ENCODE peak calls at places on chromosome 20, in six cellular contexts. One of them, this sample, is unnamed.

GRCh38 chr20:64101731-64102621 is 5.4 kb downstream of the NPBWR2 start:
- DNase-seq in neural crest cell: peak
- DNase-seq in EH: no peak
- DNase-seq in neuronal stem cell: peak
- DNase-seq in substantia nigra: no peak
- DNase-seq in HCT116: no peak
- DNase-seq in this sample: no peak

GRCh38 chr20:35307666-35308653 is 15.7 kb upstream of the FAM83C start:
- DNase-seq in neural crest cell: no peak
- DNase-seq in EH: peak
- DNase-seq in neuronal stem cell: no peak
- DNase-seq in substantia nigra: no peak
- DNase-seq in HCT116: no peak
- DNase-seq in this sample: no peak

GRCh38 chr20:56171087-56172012 is 77.2 kb upstream of the MC3R start:
- DNase-seq in neural crest cell: no peak
- DNase-seq in EH: no peak
- DNase-seq in neuronal stem cell: no peak
- DNase-seq in substantia nigra: no peak
- DNase-seq in HCT116: no peak
- DNase-seq in this sample: no peak

GRCh38 chr20:45919951-45920794 is 8.2 kb upstream of the PLTP start:
- DNase-seq in neural crest cell: no peak
- DNase-seq in EH: peak
- DNase-seq in neuronal stem cell: no peak
- DNase-seq in substantia nigra: no peak
- DNase-seq in HCT116: no peak
- DNase-seq in this sample: no peak

GRCh38 chr20:6162239-6162638 is 39.4 kb upstream of the FERMT1 start:
- DNase-seq in neural crest cell: no peak
- DNase-seq in EH: peak
- DNase-seq in neuronal stem cell: no peak
- DNase-seq in substantia nigra: no peak
- DNase-seq in HCT116: no peak
- DNase-seq in this sample: no peak

GRCh38 chr20:17750722-17751045 is 50.9 kb downstream of the BANF2 start:
- DNase-seq in neural crest cell: no peak
- DNase-seq in EH: no peak
- DNase-seq in neuronal stem cell: no peak
- DNase-seq in substantia nigra: no peak
- DNase-seq in HCT116: no peak
- DNase-seq in this sample: no peak

GRCh38 chr20:35311409-35311808 is 19.2 kb upstream of the FAM83C start:
- DNase-seq in neural crest cell: no peak
- DNase-seq in EH: peak
- DNase-seq in neuronal stem cell: no peak
- DNase-seq in substantia nigra: no peak
- DNase-seq in HCT116: peak
- DNase-seq in this sample: peak

GRCh38 chr20:63955846-63956663 is at the start of gene UCKL1:
- DNase-seq in neural crest cell: peak
- DNase-seq in EH: peak
- DNase-seq in neuronal stem cell: peak
- DNase-seq in substantia nigra: peak
- DNase-seq in HCT116: peak
- DNase-seq in this sample: peak

GRCh38 chr20:43567477-43567876 is 8.7 kb downstream of the SGK2 start:
- DNase-seq in neural crest cell: no peak
- DNase-seq in EH: no peak
- DNase-seq in neuronal stem cell: no peak
- DNase-seq in substantia nigra: no peak
- DNase-seq in HCT116: no peak
- DNase-seq in this sample: no peak

GRCh38 chr20:46206025-46206424 is 87.9 kb downstream of the CD40 start:
- DNase-seq in neural crest cell: no peak
- DNase-seq in EH: peak
- DNase-seq in neuronal stem cell: no peak
- DNase-seq in substantia nigra: no peak
- DNase-seq in HCT116: no peak
- DNase-seq in this sample: peak

GRCh38 chr20:40073535-40074111 is 615.4 kb downstream of the MAFB start:
- DNase-seq in neural crest cell: no peak
- DNase-seq in EH: no peak
- DNase-seq in neuronal stem cell: no peak
- DNase-seq in substantia nigra: no peak
- DNase-seq in HCT116: no peak
- DNase-seq in this sample: no peak

GRCh38 chr20:48720256-48721020 is 107.4 kb downstream of the PREX1 start:
- DNase-seq in neural crest cell: no peak
- DNase-seq in EH: no peak
- DNase-seq in neuronal stem cell: no peak
- DNase-seq in substantia nigra: no peak
- DNase-seq in HCT116: no peak
- DNase-seq in this sample: no peak

GRCh38 chr20:3189561-3190131 is 14.8 kb downstream of the DDRGK1 start:
- DNase-seq in neural crest cell: no peak
- DNase-seq in EH: no peak
- DNase-seq in neuronal stem cell: no peak
- DNase-seq in substantia nigra: no peak
- DNase-seq in HCT116: no peak
- DNase-seq in this sample: no peak

GRCh38 chr20:2756056-2756611 is 44.3 kb downstream of the CPXM1 start:
- DNase-seq in neural crest cell: peak
- DNase-seq in EH: peak
- DNase-seq in neuronal stem cell: peak
- DNase-seq in substantia nigra: no peak
- DNase-seq in HCT116: peak
- DNase-seq in this sample: peak

GRCh38 chr20:22489614-22490286 is 94.6 kb downstream of the FOXA2 start:
- DNase-seq in neural crest cell: no peak
- DNase-seq in EH: no peak
- DNase-seq in neuronal stem cell: no peak
- DNase-seq in substantia nigra: no peak
- DNase-seq in HCT116: no peak
- DNase-seq in this sample: no peak

GRCh38 chr20:36575066-36575743 is 1.8 kb downstream of the TGIF2 start:
- DNase-seq in neural crest cell: no peak
- DNase-seq in EH: peak
- DNase-seq in neuronal stem cell: no peak
- DNase-seq in substantia nigra: no peak
- DNase-seq in HCT116: no peak
- DNase-seq in this sample: no peak

GRCh38 chr20:35277531-35278395 is at the start of gene MMP24OS:
- DNase-seq in neural crest cell: peak
- DNase-seq in EH: peak
- DNase-seq in neuronal stem cell: peak
- DNase-seq in substantia nigra: peak
- DNase-seq in HCT116: peak
- DNase-seq in this sample: peak

GRCh38 chr20:46635514-46636091 is 15.7 kb downstream of the SLC13A3 start:
- DNase-seq in neural crest cell: no peak
- DNase-seq in EH: peak
- DNase-seq in neuronal stem cell: no peak
- DNase-seq in substantia nigra: no peak
- DNase-seq in HCT116: no peak
- DNase-seq in this sample: no peak

GRCh38 chr20:45470262-45470931 is 844 bp downstream of the WFDC2 start:
- DNase-seq in neural crest cell: peak
- DNase-seq in EH: no peak
- DNase-seq in neuronal stem cell: peak
- DNase-seq in substantia nigra: no peak
- DNase-seq in HCT116: no peak
- DNase-seq in this sample: no peak

GRCh38 chr20:52060794-52061714 is 130.5 kb downstream of the ZFP64 start:
- DNase-seq in neural crest cell: no peak
- DNase-seq in EH: peak
- DNase-seq in neuronal stem cell: peak
- DNase-seq in substantia nigra: no peak
- DNase-seq in HCT116: peak
- DNase-seq in this sample: peak

GRCh38 chr20:53021934-53022333 is 49.8 kb downstream of the TSHZ2 start:
- DNase-seq in neural crest cell: no peak
- DNase-seq in EH: no peak
- DNase-seq in neuronal stem cell: no peak
- DNase-seq in substantia nigra: no peak
- DNase-seq in HCT116: no peak
- DNase-seq in this sample: no peak

GRCh38 chr20:49786671-49787370 is 25.8 kb upstream of the SLC9A8 start:
- DNase-seq in neural crest cell: no peak
- DNase-seq in EH: no peak
- DNase-seq in neuronal stem cell: no peak
- DNase-seq in substantia nigra: no peak
- DNase-seq in HCT116: no peak
- DNase-seq in this sample: no peak

GRCh38 chr20:25016471-25016870 is 23.9 kb upstream of the APMAP start:
- DNase-seq in neural crest cell: no peak
- DNase-seq in EH: no peak
- DNase-seq in neuronal stem cell: no peak
- DNase-seq in substantia nigra: no peak
- DNase-seq in HCT116: no peak
- DNase-seq in this sample: no peak

GRCh38 chr20:43037605-43038309 is 151.9 kb downstream of the PTPRT start:
- DNase-seq in neural crest cell: no peak
- DNase-seq in EH: no peak
- DNase-seq in neuronal stem cell: no peak
- DNase-seq in substantia nigra: no peak
- DNase-seq in HCT116: no peak
- DNase-seq in this sample: no peak

GRCh38 chr20:40251284-40251932 is 437.6 kb downstream of the MAFB start:
- DNase-seq in neural crest cell: no peak
- DNase-seq in EH: peak
- DNase-seq in neuronal stem cell: no peak
- DNase-seq in substantia nigra: no peak
- DNase-seq in HCT116: peak
- DNase-seq in this sample: peak

GRCh38 chr20:58473818-58474425 is 41.3 kb downstream of the APCDD1L start:
- DNase-seq in neural crest cell: no peak
- DNase-seq in EH: no peak
- DNase-seq in neuronal stem cell: no peak
- DNase-seq in substantia nigra: no peak
- DNase-seq in HCT116: no peak
- DNase-seq in this sample: no peak

GRCh38 chr20:34980543-34981213 is 25.0 kb downstream of the MYH7B start:
- DNase-seq in neural crest cell: no peak
- DNase-seq in EH: peak
- DNase-seq in neuronal stem cell: no peak
- DNase-seq in substantia nigra: no peak
- DNase-seq in HCT116: no peak
- DNase-seq in this sample: no peak

GRCh38 chr20:8809107-8809953 is 259.6 kb upstream of the PLCB4 start:
- DNase-seq in neural crest cell: no peak
- DNase-seq in EH: no peak
- DNase-seq in neuronal stem cell: no peak
- DNase-seq in substantia nigra: no peak
- DNase-seq in HCT116: no peak
- DNase-seq in this sample: no peak